ENCODE peak calls at places on chromosome 5, in six cellular contexts. One of them, this sample, is unnamed. For H3K36me3, the result is how much of the 10 kb centered on the place peaks cover.

GRCh38 chr5:32446660-32447059 is 2.1 kb upstream of the ZFR start:
- DNase-seq in astrocyte: no peak
- DNase-seq in ovary: no peak
- DNase-seq in CD8-positive, alpha-beta T cell: no peak
- DNase-seq in spleen: no peak
- DNase-seq in lower lobe of right lung: no peak
- DNase-seq in this sample: no peak

GRCh38 chr5:114184006-114184405 is 177.9 kb upstream of the KCNN2 start:
- DNase-seq in astrocyte: peak
- DNase-seq in ovary: no peak
- DNase-seq in spleen: no peak
- DNase-seq in lower lobe of right lung: no peak
- DNase-seq in CD8-positive, alpha-beta T cell: no peak
- DNase-seq in this sample: no peak

GRCh38 chr5:176650354-176650884 is 3.1 kb downstream of the TSPAN17 start:
- DNase-seq in spleen: no peak
- DNase-seq in astrocyte: no peak
- DNase-seq in CD8-positive, alpha-beta T cell: no peak
- DNase-seq in lower lobe of right lung: no peak
- DNase-seq in ovary: no peak
- DNase-seq in this sample: no peak

GRCh38 chr5:34616665-34617064 is 39.5 kb upstream of the RAI14 start:
- DNase-seq in ovary: no peak
- DNase-seq in spleen: no peak
- DNase-seq in CD8-positive, alpha-beta T cell: no peak
- DNase-seq in astrocyte: no peak
- DNase-seq in lower lobe of right lung: no peak
- DNase-seq in this sample: no peak

GRCh38 chr5:118984602-118985001 is 3.7 kb downstream of the DTWD2 start:
- DNase-seq in ovary: no peak
- DNase-seq in astrocyte: peak
- DNase-seq in CD8-positive, alpha-beta T cell: no peak
- DNase-seq in spleen: no peak
- DNase-seq in lower lobe of right lung: no peak
- DNase-seq in this sample: no peak

GRCh38 chr5:128213340-128213739 is 129.8 kb downstream of the SLC12A2 start:
- DNase-seq in astrocyte: peak
- DNase-seq in spleen: no peak
- DNase-seq in ovary: peak
- DNase-seq in CD8-positive, alpha-beta T cell: peak
- DNase-seq in lower lobe of right lung: no peak
- DNase-seq in this sample: no peak

GRCh38 chr5:115551415-115551814 is 6.8 kb upstream of the FEM1C start:
- DNase-seq in astrocyte: no peak
- DNase-seq in CD8-positive, alpha-beta T cell: no peak
- DNase-seq in lower lobe of right lung: no peak
- DNase-seq in ovary: no peak
- DNase-seq in spleen: no peak
- DNase-seq in this sample: no peak

GRCh38 chr5:36270175-36270574 is 28.4 kb upstream of the NADK2 start:
- DNase-seq in astrocyte: no peak
- DNase-seq in spleen: no peak
- DNase-seq in lower lobe of right lung: no peak
- DNase-seq in CD8-positive, alpha-beta T cell: no peak
- DNase-seq in ovary: no peak
- DNase-seq in this sample: no peak

GRCh38 chr5:146867996-146868708 is 10.4 kb downstream of the PPP2R2B start:
- DNase-seq in ovary: no peak
- DNase-seq in astrocyte: no peak
- DNase-seq in lower lobe of right lung: no peak
- DNase-seq in spleen: no peak
- DNase-seq in CD8-positive, alpha-beta T cell: no peak
- DNase-seq in this sample: no peak

GRCh38 chr5:14267166-14267838 is 124.2 kb downstream of the TRIO start:
- DNase-seq in astrocyte: peak
- DNase-seq in CD8-positive, alpha-beta T cell: no peak
- DNase-seq in spleen: no peak
- DNase-seq in ovary: no peak
- DNase-seq in lower lobe of right lung: no peak
- DNase-seq in this sample: no peak

GRCh38 chr5:95884511-95884910 is 62.0 kb upstream of the GLRX start:
- DNase-seq in ovary: no peak
- DNase-seq in astrocyte: no peak
- DNase-seq in CD8-positive, alpha-beta T cell: no peak
- DNase-seq in spleen: no peak
- DNase-seq in lower lobe of right lung: no peak
- DNase-seq in this sample: no peak

GRCh38 chr5:66472010-66472409 is 124.2 kb upstream of the MAST4 start:
- DNase-seq in spleen: no peak
- DNase-seq in astrocyte: no peak
- DNase-seq in lower lobe of right lung: no peak
- DNase-seq in ovary: no peak
- DNase-seq in CD8-positive, alpha-beta T cell: no peak
- DNase-seq in this sample: no peak

GRCh38 chr5:102380174-102380573 is 84.1 kb upstream of the SLCO4C1 start:
- DNase-seq in spleen: no peak
- DNase-seq in CD8-positive, alpha-beta T cell: no peak
- DNase-seq in astrocyte: no peak
- DNase-seq in ovary: no peak
- DNase-seq in lower lobe of right lung: no peak
- DNase-seq in this sample: no peak

GRCh38 chr5:86039351-86039750 is 578.4 kb upstream of the COX7C start:
- DNase-seq in lower lobe of right lung: no peak
- DNase-seq in ovary: no peak
- DNase-seq in spleen: no peak
- DNase-seq in astrocyte: no peak
- DNase-seq in CD8-positive, alpha-beta T cell: no peak
- DNase-seq in this sample: no peak

GRCh38 chr5:38151878-38152277 is 106.5 kb upstream of the EGFLAM start:
- DNase-seq in CD8-positive, alpha-beta T cell: no peak
- DNase-seq in ovary: no peak
- DNase-seq in lower lobe of right lung: no peak
- DNase-seq in spleen: no peak
- DNase-seq in astrocyte: no peak
- DNase-seq in this sample: no peak

GRCh38 chr5:122392844-122393243 is 80.8 kb downstream of the SNCAIP start:
- DNase-seq in lower lobe of right lung: no peak
- DNase-seq in astrocyte: no peak
- DNase-seq in spleen: no peak
- DNase-seq in CD8-positive, alpha-beta T cell: no peak
- DNase-seq in ovary: no peak
- DNase-seq in this sample: no peak

GRCh38 chr5:75265731-75266130 is 29.1 kb upstream of the ANKRD31 start:
- DNase-seq in lower lobe of right lung: no peak
- DNase-seq in spleen: no peak
- DNase-seq in ovary: no peak
- DNase-seq in astrocyte: peak
- DNase-seq in CD8-positive, alpha-beta T cell: no peak
- DNase-seq in this sample: no peak

GRCh38 chr5:147989239-147989638 is 74.5 kb upstream of the SPINK5 start:
- DNase-seq in lower lobe of right lung: no peak
- DNase-seq in CD8-positive, alpha-beta T cell: no peak
- DNase-seq in ovary: no peak
- DNase-seq in astrocyte: no peak
- DNase-seq in spleen: no peak
- DNase-seq in this sample: no peak

GRCh38 chr5:122844136-122844915 is 1.1 kb upstream of the SNX24 start:
- DNase-seq in CD8-positive, alpha-beta T cell: no peak
- DNase-seq in ovary: no peak
- DNase-seq in spleen: no peak
- DNase-seq in lower lobe of right lung: no peak
- DNase-seq in astrocyte: no peak
- DNase-seq in this sample: no peak

GRCh38 chr5:91180506-91180905 is 202.6 kb downstream of the ARRDC3 start:
- DNase-seq in spleen: no peak
- DNase-seq in lower lobe of right lung: no peak
- DNase-seq in astrocyte: no peak
- DNase-seq in ovary: no peak
- DNase-seq in CD8-positive, alpha-beta T cell: no peak
- DNase-seq in this sample: no peak

GRCh38 chr5:169009171-169009570 is 291.8 kb downstream of the SLIT3 start:
- DNase-seq in lower lobe of right lung: no peak
- DNase-seq in spleen: no peak
- DNase-seq in ovary: no peak
- DNase-seq in CD8-positive, alpha-beta T cell: no peak
- DNase-seq in astrocyte: peak
- DNase-seq in this sample: no peak

GRCh38 chr5:43301653-43302091 is 11.5 kb downstream of the HMGCS1 start:
- DNase-seq in spleen: no peak
- DNase-seq in CD8-positive, alpha-beta T cell: no peak
- DNase-seq in astrocyte: no peak
- DNase-seq in ovary: no peak
- DNase-seq in lower lobe of right lung: no peak
- DNase-seq in this sample: no peak

GRCh38 chr5:91194861-91195460 is 188.2 kb downstream of the ARRDC3 start:
- DNase-seq in CD8-positive, alpha-beta T cell: no peak
- DNase-seq in astrocyte: no peak
- DNase-seq in lower lobe of right lung: no peak
- DNase-seq in spleen: no peak
- DNase-seq in ovary: no peak
- DNase-seq in this sample: no peak

GRCh38 chr5:104611419-104611818 is 1048.8 kb upstream of the NUDT12 start:
- DNase-seq in ovary: no peak
- DNase-seq in spleen: no peak
- DNase-seq in CD8-positive, alpha-beta T cell: no peak
- DNase-seq in astrocyte: no peak
- DNase-seq in lower lobe of right lung: no peak
- DNase-seq in this sample: no peak

GRCh38 chr5:152638996-152639552 is 234.0 kb upstream of the NMUR2 start:
- DNase-seq in lower lobe of right lung: no peak
- DNase-seq in astrocyte: no peak
- DNase-seq in CD8-positive, alpha-beta T cell: no peak
- DNase-seq in spleen: no peak
- DNase-seq in ovary: no peak
- DNase-seq in this sample: no peak

GRCh38 chr5:152644316-152644715 is 239.2 kb upstream of the NMUR2 start:
- DNase-seq in astrocyte: no peak
- DNase-seq in ovary: no peak
- DNase-seq in lower lobe of right lung: no peak
- DNase-seq in CD8-positive, alpha-beta T cell: no peak
- DNase-seq in spleen: no peak
- DNase-seq in this sample: no peak

GRCh38 chr5:152642406-152642805 is 237.3 kb upstream of the NMUR2 start:
- DNase-seq in astrocyte: no peak
- DNase-seq in spleen: no peak
- DNase-seq in CD8-positive, alpha-beta T cell: no peak
- DNase-seq in lower lobe of right lung: no peak
- DNase-seq in ovary: no peak
- DNase-seq in this sample: no peak

GRCh38 chr5:152642880-152643279 is 237.8 kb upstream of the NMUR2 start:
- DNase-seq in astrocyte: no peak
- DNase-seq in lower lobe of right lung: no peak
- DNase-seq in spleen: no peak
- DNase-seq in CD8-positive, alpha-beta T cell: no peak
- DNase-seq in ovary: no peak
- DNase-seq in this sample: no peak
- H3K27ac ChIP-seq in astrocyte: no peak
- H3K27ac ChIP-seq in lower lobe of right lung: no peak
- H3K27ac ChIP-seq in spleen: no peak
- H3K27ac ChIP-seq in CD8-positive, alpha-beta T cell: no peak
- H3K27ac ChIP-seq in ovary: no peak
- H3K27ac ChIP-seq in this sample: no peak

GRCh38 chr5:157479612-157480510 is 19.8 kb downstream of the NIPAL4 start:
- DNase-seq in astrocyte: no peak
- DNase-seq in lower lobe of right lung: no peak
- DNase-seq in spleen: no peak
- DNase-seq in ovary: no peak
- DNase-seq in CD8-positive, alpha-beta T cell: no peak
- DNase-seq in this sample: no peak
- H3K36me3 ChIP-seq in astrocyte: half or more
- H3K36me3 ChIP-seq in lower lobe of right lung: under half
- H3K36me3 ChIP-seq in spleen: half or more
- H3K36me3 ChIP-seq in ovary: under half
- H3K36me3 ChIP-seq in CD8-positive, alpha-beta T cell: under half
- H3K36me3 ChIP-seq in this sample: under half

GRCh38 chr5:8611067-8611466 is 742.1 kb downstream of the MTRR start:
- DNase-seq in lower lobe of right lung: no peak
- DNase-seq in ovary: no peak
- DNase-seq in CD8-positive, alpha-beta T cell: no peak
- DNase-seq in astrocyte: no peak
- DNase-seq in spleen: no peak
- DNase-seq in this sample: no peak
- H3K27ac ChIP-seq in lower lobe of right lung: no peak
- H3K27ac ChIP-seq in ovary: no peak
- H3K27ac ChIP-seq in CD8-positive, alpha-beta T cell: no peak
- H3K27ac ChIP-seq in astrocyte: no peak
- H3K27ac ChIP-seq in spleen: no peak
- H3K27ac ChIP-seq in this sample: no peak

GRCh38 chr5:1486271-1486670 is 37.5 kb downstream of the LPCAT1 start:
- DNase-seq in lower lobe of right lung: no peak
- DNase-seq in astrocyte: no peak
- DNase-seq in ovary: no peak
- DNase-seq in spleen: no peak
- DNase-seq in CD8-positive, alpha-beta T cell: no peak
- DNase-seq in this sample: no peak

GRCh38 chr5:1489754-1490153 is 34.0 kb downstream of the LPCAT1 start:
- DNase-seq in lower lobe of right lung: no peak
- DNase-seq in CD8-positive, alpha-beta T cell: no peak
- DNase-seq in astrocyte: no peak
- DNase-seq in ovary: no peak
- DNase-seq in spleen: no peak
- DNase-seq in this sample: no peak

GRCh38 chr5:1487079-1487764 is 36.5 kb downstream of the LPCAT1 start:
- DNase-seq in lower lobe of right lung: no peak
- DNase-seq in astrocyte: no peak
- DNase-seq in CD8-positive, alpha-beta T cell: no peak
- DNase-seq in ovary: no peak
- DNase-seq in spleen: no peak
- DNase-seq in this sample: no peak

GRCh38 chr5:1490360-1490759 is 33.4 kb downstream of the LPCAT1 start:
- DNase-seq in lower lobe of right lung: no peak
- DNase-seq in astrocyte: no peak
- DNase-seq in spleen: no peak
- DNase-seq in CD8-positive, alpha-beta T cell: no peak
- DNase-seq in ovary: no peak
- DNase-seq in this sample: no peak

DNA sequence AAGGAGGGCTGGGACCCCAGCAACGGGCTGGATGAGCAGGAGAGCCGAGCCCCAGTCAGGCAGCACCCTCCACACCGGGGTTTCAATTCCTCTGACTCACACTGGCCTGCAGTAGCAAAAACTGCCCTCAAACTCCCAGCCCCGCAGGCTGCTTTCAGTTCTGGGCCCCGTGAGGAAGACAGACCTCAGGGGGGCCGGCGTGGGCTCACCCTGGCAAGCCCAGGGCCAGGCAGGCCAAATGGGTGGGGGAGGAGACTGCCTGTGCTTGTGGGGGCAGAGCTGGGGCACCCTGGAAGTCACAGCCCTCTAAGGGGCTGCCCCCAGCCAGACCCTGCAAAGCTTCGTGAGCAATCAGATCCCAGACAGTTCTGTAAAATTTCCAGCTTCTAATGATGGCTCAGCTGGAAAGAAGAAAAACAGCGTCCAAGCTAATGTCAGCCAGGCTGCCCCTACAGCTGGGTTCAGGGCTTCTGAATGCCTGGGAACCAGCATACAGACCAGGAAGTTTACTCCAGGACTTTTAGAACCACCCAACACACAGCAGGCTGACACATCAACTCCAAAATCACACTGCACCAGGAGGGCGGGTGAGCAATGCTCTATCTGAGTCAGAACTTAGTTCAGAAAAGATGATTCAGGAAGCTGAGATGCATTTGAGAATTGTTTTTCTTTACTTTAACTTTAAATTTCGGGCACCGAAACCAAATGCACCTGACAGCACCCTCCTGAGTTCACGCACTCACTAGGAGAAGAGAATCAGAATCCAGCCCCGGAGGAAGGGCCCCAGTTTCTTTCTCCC is 34.7 kb downstream of the LPCAT1 start:
- DNase-seq in astrocyte: peak
- DNase-seq in ovary: no peak
- DNase-seq in spleen: no peak
- DNase-seq in lower lobe of right lung: no peak
- DNase-seq in CD8-positive, alpha-beta T cell: peak
- DNase-seq in this sample: no peak
- H3K36me3 ChIP-seq in astrocyte: under half
- H3K36me3 ChIP-seq in ovary: under half
- H3K36me3 ChIP-seq in spleen: half or more
- H3K36me3 ChIP-seq in lower lobe of right lung: half or more
- H3K36me3 ChIP-seq in CD8-positive, alpha-beta T cell: under half
- H3K36me3 ChIP-seq in this sample: half or more

This sample was measured in effector memory CD4-positive, alpha-beta T cell.